ENCODE peak calls at places on chromosomes 4 and X, in five cellular contexts. X, T, B, G and S are unnamed samples.

GRCh38 chr4:176277162-176277904 is 8.3 kb upstream of the ASB5 start:
- DNase-seq in X (peak; percentile 17), T (peak; percentile 64), B (no peak), G (no peak), S (no peak)

GRCh38 chrX:75155830-75156525 is at the start of gene ABCB7:
- DNase-seq in X (peak; percentile 53), T (peak; percentile 83), B (peak; percentile 32), G (peak; percentile 43), S (no peak)

GRCh38 chr4:89657931-89658700 is 178.8 kb downstream of the SNCA start:
- DNase-seq in X (no peak), T (no peak), B (no peak), G (no peak), S (no peak)

GRCh38 chrX:121479406-121479805 is 432.0 kb downstream of the GLUD2 start:
- DNase-seq in X (no peak), T (no peak), B (no peak), G (no peak), S (no peak)

GRCh38 chr4:139278956-139279722 is 886 bp downstream of the MGARP start:
- DNase-seq in X (peak; percentile 5), T (no peak), B (no peak), G (no peak), S (no peak)

GRCh38 chr4:129926936-129927335 is 831.0 kb downstream of the C4orf33 start:
- DNase-seq in X (no peak), T (no peak), B (no peak), G (no peak), S (no peak)

GRCh38 chr4:118969359-118969758 is 80.7 kb downstream of the SYNPO2 start:
- DNase-seq in X (no peak), T (no peak), B (no peak), G (no peak), S (no peak)

GRCh38 chrX:78658851-78659744 is at the start of gene RTL3:
- DNase-seq in X (no peak), T (no peak), B (no peak), G (no peak), S (no peak)

GRCh38 chr4:90081432-90082195 is 45.6 kb upstream of the CCSER1 start:
- DNase-seq in X (no peak), T (no peak), B (no peak), G (no peak), S (no peak)

GRCh38 chr4:57110635-57111546 is 706 bp upstream of the IGFBP7 start:
- DNase-seq in X (no peak), T (no peak), B (no peak), G (no peak), S (no peak)

GRCh38 chr4:74038161-74039064 is at the start of gene CXCL3:
- DNase-seq in X (peak; percentile 20), T (no peak), B (no peak), G (no peak), S (peak; percentile 93)

GRCh38 chr4:184792334-184792733 is 33.4 kb downstream of the ACSL1 start:
- DNase-seq in X (no peak), T (no peak), B (no peak), G (no peak), S (no peak)

GRCh38 chrX:41009816-41010187 is 75.4 kb upstream of the USP9X start:
- DNase-seq in X (no peak), T (no peak), B (no peak), G (no peak), S (no peak)

GRCh38 chrX:131068945-131069719 is 11.0 kb downstream of the ARHGAP36 start:
- DNase-seq in X (peak; percentile 15), T (no peak), B (peak; percentile 5), G (no peak), S (no peak)

GRCh38 chrX:149371984-149372383 is 133.1 kb downstream of the IDS start:
- DNase-seq in X (no peak), T (no peak), B (no peak), G (no peak), S (no peak)

GRCh38 chr4:158170691-158171455 is 2.0 kb downstream of the GASK1B start:
- DNase-seq in X (peak; percentile 16), T (peak; percentile 62), B (peak; percentile 12), G (no peak), S (peak; percentile 92)

GRCh38 chrX:135477576-135477975 is 42.9 kb upstream of the INTS6L start:
- DNase-seq in X (peak; percentile 20), T (peak; percentile 69), B (peak; percentile 7), G (peak; percentile 3), S (no peak)

GRCh38 chr4:2350982-2351381 is 67.5 kb downstream of the ZFYVE28 start:
- DNase-seq in X (no peak), T (peak; percentile 24), B (no peak), G (no peak), S (no peak)